ENCODE peak calls at places on chromosomes 5 and 9, in six cellular contexts. J is Kasumi-1; N is hippocampal formation; W is omental fat pad; A is effector CD4-positive, alpha-beta T cell; X is activated T-cell treated with anti-CD3 and anti-CD28 coated beads for 1 hour. B is an unnamed sample.

GRCh38 chr9:126703330-126704156 is 89.8 kb downstream of the LMX1B start:
- DNase-seq in J (no peak), N (no peak), W (no peak), A (no peak), X (no peak), B (no peak)

GRCh38 chr5:109981979-109982378 is 292.3 kb downstream of the MAN2A1 start:
- DNase-seq in J (no peak), N (no peak), W (no peak), A (no peak), X (no peak), B (no peak)

GRCh38 chr5:146336197-146336596 is 2.4 kb upstream of the POU4F3 start:
- DNase-seq in J (no peak), N (no peak), W (no peak), A (no peak), X (no peak), B (no peak)

GRCh38 chr5:124022966-124023365 is 511.0 kb downstream of the CSNK1G3 start:
- DNase-seq in J (no peak), N (no peak), W (no peak), A (no peak), X (no peak), B (no peak)

GRCh38 chr5:150600951-150601773 is 39.3 kb upstream of the SYNPO start:
- DNase-seq in J (no peak), N (no peak), W (no peak), A (no peak), X (no peak), B (no peak)

GRCh38 chr9:36928670-36929349 is 105.3 kb downstream of the PAX5 start:
- DNase-seq in J (peak), N (no peak), W (no peak), A (no peak), X (no peak), B (no peak)

GRCh38 chr5:124806026-124806856 is 59.8 kb upstream of the ZNF608 start:
- DNase-seq in J (no peak), N (peak), W (peak), A (no peak), X (no peak), B (no peak)

GRCh38 chr9:34997375-34997774 is 7.8 kb downstream of the DNAJB5 start:
- DNase-seq in J (no peak), N (no peak), W (no peak), A (no peak), X (no peak), B (no peak)

GRCh38 chr5:175470756-175471155 is 7.6 kb upstream of the SFXN1 start:
- DNase-seq in J (no peak), N (peak), W (no peak), A (no peak), X (no peak), B (no peak)

GRCh38 chr5:135310328-135310989 is 88.6 kb downstream of the MACROH2A1 start:
- DNase-seq in J (no peak), N (no peak), W (no peak), A (no peak), X (no peak), B (no peak)

GRCh38 chr5:171493646-171494393 is 74.4 kb downstream of the FGF18 start:
- DNase-seq in J (no peak), N (no peak), W (no peak), A (no peak), X (no peak), B (no peak)

GRCh38 chr5:67257500-67257899 is 60.9 kb upstream of the CD180 start:
- DNase-seq in J (no peak), N (no peak), W (no peak), A (no peak), X (no peak), B (no peak)

GRCh38 chr9:70563437-70564204 is 149.2 kb upstream of the KLF9 start:
- DNase-seq in J (peak), N (no peak), W (no peak), A (peak), X (peak), B (no peak)

GRCh38 chr9:76759726-76760125 is 4.5 kb upstream of the PCA3 start:
- DNase-seq in J (no peak), N (no peak), W (no peak), A (no peak), X (no peak), B (no peak)

GRCh38 chr5:76250463-76250862 is 152.6 kb upstream of the IQGAP2 start:
- DNase-seq in J (no peak), N (no peak), W (no peak), A (no peak), X (no peak), B (no peak)

GRCh38 chr5:177620560-177620959 is 20.6 kb downstream of the B4GALT7 start:
- DNase-seq in J (no peak), N (no peak), W (no peak), A (no peak), X (no peak), B (no peak)

GRCh38 chr9:69470186-69470977 is 145.4 kb downstream of the ENTREP1 start:
- DNase-seq in J (no peak), N (no peak), W (no peak), A (no peak), X (no peak), B (no peak)

GRCh38 chr5:127002390-127002789 is 28.0 kb downstream of the MARCHF3 start:
- DNase-seq in J (no peak), N (no peak), W (no peak), A (no peak), X (no peak), B (no peak)

GRCh38 chr5:98110791-98111190 is 662.7 kb upstream of the RGMB start:
- DNase-seq in J (no peak), N (no peak), W (no peak), A (no peak), X (no peak), B (no peak)

GRCh38 chr9:97723819-97724218 is 26.7 kb upstream of the XPA start:
- DNase-seq in J (no peak), N (no peak), W (no peak), A (no peak), X (no peak), B (no peak)

GRCh38 chr9:89619019-89619418 is 14.2 kb downstream of the GADD45G start:
- DNase-seq in J (no peak), N (no peak), W (no peak), A (no peak), X (no peak), B (no peak)

GRCh38 chr5:74587895-74588294 is 52.6 kb downstream of the ENC1 start:
- DNase-seq in J (no peak), N (no peak), W (no peak), A (no peak), X (no peak), B (no peak)

GRCh38 chr5:21774791-21775190 is 1078.4 kb downstream of the CDH12 start:
- DNase-seq in J (no peak), N (no peak), W (no peak), A (no peak), X (no peak), B (no peak)

GRCh38 chr5:151718168-151718567 is 31.5 kb upstream of the SPARC start:
- DNase-seq in J (no peak), N (no peak), W (no peak), A (no peak), X (no peak), B (no peak)

GRCh38 chr5:170623576-170624181 is 119.9 kb downstream of the KCNIP1 start:
- DNase-seq in J (peak), N (peak), W (no peak), A (no peak), X (no peak), B (no peak)

GRCh38 chr9:121307976-121308375 is 40.0 kb downstream of the GSN start:
- DNase-seq in J (no peak), N (no peak), W (no peak), A (no peak), X (no peak), B (no peak)

GRCh38 chr9:36336511-36336910 is 63.6 kb downstream of the RNF38 start:
- DNase-seq in J (no peak), N (no peak), W (no peak), A (no peak), X (no peak), B (no peak)

GRCh38 chr9:131349522-131349880 is 44.4 kb upstream of the PRRC2B start:
- DNase-seq in J (no peak), N (no peak), W (no peak), A (no peak), X (no peak), B (no peak)

B was measured in ascending aorta.